ENCODE peak calls at places on chromosomes 1 and 21, in nine cellular contexts. P, N, I, R, W, H, C, S and J are unnamed samples.

GRCh38 chr1:94081566-94082344 is 39.2 kb downstream of the ABCA4 start:
- DNase-seq in H (peak), R (no peak), N (no peak), I (no peak), C (no peak), W (no peak), P (no peak), S (no peak), J (no peak)

GRCh38 chr1:24003331-24003972 is 23.3 kb upstream of the SRSF10 start:
- DNase-seq in S (no peak), W (no peak), I (no peak), C (no peak), N (no peak), R (no peak), H (peak), P (peak), J (no peak)

GRCh38 chr1:108512239-108513071 is 47.4 kb upstream of the EEIG2 start:
- DNase-seq in P (peak), S (no peak), C (no peak), R (no peak), I (no peak), N (no peak), H (peak), W (no peak), J (no peak)

GRCh38 chr1:200364121-200364759 is 45.6 kb downstream of the ZNF281 start:
- DNase-seq in N (no peak), I (no peak), S (no peak), W (peak), C (no peak), P (no peak), R (no peak), H (no peak), J (no peak)

GRCh38 chr1:241208910-241209414 is 148.0 kb downstream of the RGS7 start:
- DNase-seq in P (no peak), H (no peak), R (no peak), I (no peak), N (no peak), C (no peak), W (no peak), S (no peak), J (no peak)

GRCh38 chr1:179448429-179449149 is 82.8 kb downstream of the AXDND1 start:
- DNase-seq in N (no peak), C (no peak), P (no peak), R (no peak), W (no peak), S (no peak), I (no peak), H (no peak), J (no peak)

GRCh38 chr1:229557913-229558414 is 543 bp downstream of the ABCB10 start:
- DNase-seq in H (peak), R (peak), P (peak), S (peak), C (peak), W (peak), I (no peak), N (peak), J (peak)

GRCh38 chr1:100706861-100707260 is 12.7 kb upstream of the VCAM1 start:
- DNase-seq in W (no peak), R (no peak), N (no peak), C (no peak), H (no peak), P (no peak), S (no peak), I (no peak), J (no peak)

GRCh38 chr1:23581219-23581618 is 21.9 kb upstream of the ID3 start:
- DNase-seq in R (peak), H (peak), P (no peak), S (no peak), I (no peak), W (no peak), N (peak), C (peak), J (no peak)

GRCh38 chr1:40532844-40533424 is 1.5 kb downstream of the ZNF684 start:
- DNase-seq in I (no peak), C (no peak), R (no peak), W (peak), P (peak), H (peak), N (peak), S (peak), J (peak)

GRCh38 chr1:177082855-177083741 is 81.4 kb downstream of the ASTN1 start:
- DNase-seq in W (no peak), N (no peak), S (no peak), C (no peak), H (no peak), R (no peak), I (no peak), P (no peak), J (no peak)

GRCh38 chr1:1123581-1124507 is 8.0 kb upstream of the C1orf159 start:
- DNase-seq in N (no peak), R (no peak), C (no peak), P (no peak), W (no peak), S (no peak), I (no peak), H (peak), J (no peak)

GRCh38 chr1:37481289-37482003 is 7.1 kb downstream of the ZC3H12A start:
- DNase-seq in R (no peak), S (no peak), H (no peak), C (no peak), W (no peak), I (no peak), N (no peak), P (no peak), J (no peak)

GRCh38 chr1:230909974-230910754 is 41.8 kb upstream of the C1orf198 start:
- DNase-seq in I (no peak), S (no peak), P (no peak), W (no peak), R (peak), C (peak), H (no peak), N (no peak), J (no peak)

GRCh38 chr1:29963946-29964345 is 727.6 kb downstream of the PTPRU start:
- DNase-seq in P (no peak), R (peak), I (no peak), H (no peak), C (no peak), S (no peak), N (no peak), W (no peak), J (no peak)

GRCh38 chr1:201946224-201946908 is at the start of gene LMOD1:
- DNase-seq in W (peak), I (no peak), P (peak), N (peak), S (peak), H (peak), C (peak), R (peak), J (peak)

GRCh38 chr1:63537940-63538339 is 14.6 kb downstream of the EFCAB7 start:
- DNase-seq in R (no peak), N (no peak), S (no peak), C (no peak), H (no peak), I (no peak), P (no peak), W (no peak), J (no peak)

GRCh38 chr1:35857830-35858229 is 25.2 kb upstream of the AGO1 start:
- DNase-seq in P (peak), S (peak), N (no peak), I (no peak), R (no peak), H (peak), W (no peak), C (no peak), J (no peak)

GRCh38 chr1:162111572-162111971 is 42.1 kb downstream of the NOS1AP start:
- DNase-seq in N (no peak), I (no peak), R (no peak), S (no peak), C (no peak), H (no peak), W (no peak), P (no peak), J (no peak)

GRCh38 chr21:15543473-15543872 is 186.3 kb upstream of the USP25 start:
- DNase-seq in I (no peak), H (no peak), R (no peak), W (no peak), S (no peak), C (no peak), N (no peak), P (no peak), J (no peak)

GRCh38 chr1:170213598-170213997 is 67.8 kb downstream of the NTMT2 start:
- DNase-seq in H (no peak), I (no peak), N (no peak), R (peak), P (no peak), C (no peak), W (no peak), S (no peak), J (no peak)

GRCh38 chr1:119132179-119132578 is 8.3 kb downstream of the WARS2 start:
- DNase-seq in N (no peak), W (no peak), H (no peak), S (no peak), I (no peak), C (no peak), P (no peak), R (peak), J (no peak)

GRCh38 chr1:87135313-87135712 is 193.4 kb upstream of the LMO4 start:
- DNase-seq in W (no peak), I (no peak), C (peak), S (no peak), H (no peak), R (no peak), P (no peak), N (no peak), J (no peak)

GRCh38 chr1:116759636-116760035 is 5.4 kb downstream of the CD2 start:
- DNase-seq in H (no peak), C (no peak), I (no peak), N (no peak), S (no peak), P (no peak), W (no peak), R (no peak), J (no peak)

GRCh38 chr1:26839339-26839722 is 12.8 kb downstream of the ZDHHC18 start:
- DNase-seq in I (no peak), R (no peak), S (no peak), H (no peak), C (no peak), W (no peak), N (no peak), P (no peak), J (no peak)

GRCh38 chr1:244226440-244226839 is 175.4 kb downstream of the ZBTB18 start:
- DNase-seq in H (no peak), N (no peak), I (no peak), R (no peak), S (no peak), W (no peak), P (no peak), C (no peak), J (no peak)

GRCh38 chr21:16815228-16815627 is 697.6 kb upstream of the CXADR start:
- DNase-seq in I (no peak), W (no peak), N (no peak), R (no peak), P (no peak), C (no peak), S (no peak), H (no peak), J (no peak)

GRCh38 chr1:19384113-19384512 is 72.0 kb downstream of the SLC66A1 start:
- DNase-seq in C (no peak), S (no peak), P (no peak), H (no peak), W (no peak), I (no peak), N (no peak), R (no peak), J (no peak)

GRCh38 chr1:157399343-157399983 is 152.9 kb downstream of the FCRL5 start:
- DNase-seq in S (no peak), P (no peak), N (no peak), R (no peak), W (no peak), C (no peak), H (no peak), I (no peak), J (no peak)

GRCh38 chr1:157403203-157403602 is 149.1 kb downstream of the FCRL5 start:
- DNase-seq in H (no peak), W (peak), I (no peak), S (no peak), N (no peak), C (no peak), R (no peak), P (peak), J (no peak)

GRCh38 chr1:157400766-157401165 is 151.5 kb downstream of the FCRL5 start:
- DNase-seq in P (no peak), C (no peak), R (no peak), W (peak), H (no peak), N (no peak), I (no peak), S (no peak), J (no peak)

GRCh38 chr1:157403608-157404007 is 148.7 kb downstream of the FCRL5 start:
- DNase-seq in R (no peak), S (no peak), N (no peak), I (no peak), C (no peak), H (no peak), W (no peak), P (no peak), J (no peak)

GRCh38 chr1:157399984-157400382 is 152.3 kb downstream of the FCRL5 start:
- DNase-seq in N (no peak), S (no peak), R (no peak), P (no peak), W (peak), H (no peak), I (no peak), C (no peak), J (no peak)
- TF ChIP-seq CTCF in N (no peak), S (no peak), R (no peak), P (no peak), W (peak), H (no peak), I (no peak), C (no peak), J (no peak)

GRCh38 chr1:11284784-11285183 is 11.8 kb downstream of the UBIAD1 start:
- DNase-seq in P (no peak), N (no peak), R (no peak), W (no peak), H (no peak), C (no peak), I (no peak), S (no peak), J (no peak)

GRCh38 chr1:11286735-11287410 is 13.9 kb downstream of the UBIAD1 start:
- DNase-seq in R (no peak), H (no peak), W (no peak), C (no peak), N (no peak), I (no peak), S (no peak), P (peak), J (no peak)

GRCh38 chr1:11283148-11283547 is 10.2 kb downstream of the UBIAD1 start:
- DNase-seq in S (no peak), C (no peak), R (no peak), I (no peak), W (no peak), N (no peak), P (no peak), H (no peak), J (no peak)

GRCh38 chr1:11289064-11289463 is 16.1 kb downstream of the UBIAD1 start:
- DNase-seq in W (no peak), N (no peak), C (no peak), S (no peak), R (no peak), I (no peak), P (no peak), H (no peak), J (no peak)

GRCh38 chr1:11285883-11286734 is 13.1 kb downstream of the UBIAD1 start:
- DNase-seq in I (no peak), W (no peak), S (no peak), C (no peak), N (no peak), R (no peak), P (peak), H (peak), J (no peak)
- TF ChIP-seq CTCF in I (no peak), W (peak), S (no peak), C (no peak), N (peak), R (no peak), P (peak), H (peak), J (no peak)

GRCh38 chr1:12486401-12487005 is 131.5 kb downstream of the DHRS3 start:
- DNase-seq in R (peak), W (peak), H (no peak), N (no peak), P (no peak), I (no peak), S (peak), C (no peak), J (no peak)
- TF ChIP-seq CTCF in R (no peak), W (no peak), H (no peak), N (no peak), P (no peak), I (no peak), S (no peak), C (no peak), J (no peak)

DNA sequence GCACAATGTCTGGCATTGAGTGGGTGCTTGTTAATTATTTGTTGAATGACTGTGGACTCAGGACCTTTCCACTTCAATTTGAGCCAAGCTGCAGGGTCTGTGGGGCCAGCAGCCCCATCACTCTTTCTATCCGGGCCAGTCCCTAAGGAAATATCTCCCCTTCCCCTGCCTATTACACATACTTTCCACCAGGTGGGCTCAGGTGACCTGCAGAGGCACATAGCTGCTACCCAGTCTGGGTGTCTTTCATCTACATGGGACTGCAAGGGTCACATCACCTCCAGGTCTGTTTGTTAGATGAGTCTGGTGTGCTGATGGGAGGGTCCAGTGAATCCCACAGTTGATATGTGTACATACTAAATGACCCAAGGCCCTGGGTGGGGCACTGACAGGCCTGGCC is 59.6 kb upstream of the KDM4A start:
- DNase-seq in R (no peak), H (no peak), W (peak), S (peak), C (no peak), I (no peak), N (no peak), P (peak), J (no peak)
- TF ChIP-seq CTCF in R (no peak), H (peak), W (peak), S (peak), C (no peak), I (no peak), N (no peak), P (peak), J (no peak)

GRCh38 chr1:180948357-180948756 is 35.7 kb downstream of the KIAA1614 start:
- DNase-seq in C (no peak), N (no peak), I (no peak), R (no peak), H (no peak), W (no peak), P (no peak), S (no peak), J (no peak)

GRCh38 chr1:180947901-180948311 is 35.2 kb downstream of the KIAA1614 start:
- DNase-seq in C (no peak), P (no peak), W (no peak), N (no peak), H (no peak), R (no peak), S (no peak), I (no peak), J (no peak)

GRCh38 chr1:180945551-180945950 is 32.9 kb downstream of the KIAA1614 start:
- DNase-seq in R (no peak), C (no peak), I (no peak), P (no peak), W (no peak), S (no peak), H (no peak), N (no peak), J (no peak)

GRCh38 chr1:180946056-180946455 is 33.4 kb downstream of the KIAA1614 start:
- DNase-seq in I (no peak), P (no peak), W (no peak), C (no peak), H (no peak), N (no peak), R (no peak), S (no peak), J (no peak)

DNA sequence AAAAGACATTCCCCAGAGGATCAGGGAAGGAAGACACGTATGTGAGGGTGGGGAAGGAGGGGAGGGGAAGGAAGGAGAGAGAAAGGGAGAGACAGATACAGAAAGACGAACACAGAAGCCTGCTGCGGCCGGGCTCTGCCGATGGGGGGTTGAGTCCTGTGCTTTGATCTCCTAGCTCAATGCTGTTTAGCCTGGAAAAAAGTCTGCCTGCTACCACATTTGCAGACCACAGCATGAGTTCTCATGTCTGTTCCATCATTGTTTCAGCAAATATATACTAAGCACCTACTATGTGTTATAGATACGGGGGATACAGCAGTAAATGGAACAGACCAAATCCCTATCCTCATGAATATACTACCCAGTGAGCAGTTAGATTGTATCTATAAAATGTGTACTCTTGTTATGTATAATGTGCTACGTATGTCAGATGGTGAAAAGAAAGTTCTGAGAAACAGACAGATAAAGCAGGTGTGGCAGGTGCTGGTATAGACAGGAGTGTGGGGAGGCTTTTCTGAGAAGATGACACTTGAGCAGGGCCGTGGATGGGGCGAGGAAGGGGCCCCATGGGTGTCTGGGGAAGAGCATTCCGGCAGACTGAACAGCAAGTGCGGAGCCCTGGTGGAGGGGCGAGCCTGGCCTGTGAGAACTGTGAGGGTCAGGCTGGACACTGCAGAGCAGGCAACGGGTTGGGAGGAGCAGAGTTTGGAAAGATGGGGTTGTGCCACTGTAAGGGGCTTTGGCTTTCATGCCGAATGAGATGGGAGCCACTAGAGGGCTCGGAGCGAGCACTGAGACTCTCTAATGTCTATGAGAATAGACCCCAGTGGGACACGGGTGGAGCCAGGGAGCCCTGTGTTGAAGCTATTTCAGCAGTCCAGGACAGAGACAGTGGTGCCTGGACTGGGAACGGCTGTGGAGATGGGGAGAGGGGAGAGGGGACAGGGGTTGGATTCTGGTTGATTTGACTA is 34.1 kb downstream of the KIAA1614 start:
- DNase-seq in P (peak), R (no peak), I (no peak), C (no peak), N (no peak), W (no peak), S (no peak), H (no peak), J (no peak)
- TF ChIP-seq CTCF in P (peak), R (no peak), I (no peak), C (no peak), N (no peak), W (peak), S (no peak), H (no peak), J (no peak)

DNA sequence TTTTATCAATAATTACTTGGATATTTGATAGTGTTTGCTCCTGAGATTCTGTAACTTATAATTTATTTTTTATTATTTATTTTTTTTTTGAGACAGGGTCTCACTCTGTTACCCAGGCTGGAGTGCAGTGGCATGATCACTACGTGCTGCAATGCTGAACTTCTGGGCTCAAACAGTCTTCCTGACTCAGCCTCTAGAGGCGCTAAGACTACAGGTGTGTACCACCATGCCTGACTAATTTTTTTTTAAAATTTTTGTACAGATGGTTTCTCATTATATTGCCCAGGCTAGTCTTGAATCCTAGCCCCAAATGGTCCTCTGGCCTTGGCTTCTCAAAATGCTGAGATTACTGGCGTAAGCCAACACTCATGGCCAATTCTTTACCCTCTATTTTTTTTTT is 845.5 kb upstream of the ADGRL4 start:
- DNase-seq in C (no peak), W (peak), P (peak), N (no peak), H (no peak), I (no peak), S (no peak), R (no peak), J (no peak)
- TF ChIP-seq CTCF in C (no peak), W (peak), P (peak), N (peak), H (peak), I (no peak), S (peak), R (no peak), J (peak)